ENCODE peak calls at places on chromosomes 16 and 17, in five cellular contexts. R is fibroblast of lung, L is body of pancreas, B is PC-3, P is A673. Q is an unnamed sample.

GRCh38 chr16:47524007-47524405 is 62.9 kb downstream of the PHKB start:
- DNase-seq in R (no peak), L (no peak), B (no peak), P (no peak), Q (no peak)

GRCh38 chr17:48202945-48203344 is 95.4 kb downstream of the SNX11 start:
- DNase-seq in R (no peak), L (no peak), B (no peak), P (no peak), Q (no peak)

GRCh38 chr17:75876938-75877751 is 1.2 kb downstream of the TRIM47 start:
- DNase-seq in R (peak), L (peak), B (peak), P (no peak), Q (peak)

GRCh38 chr16:84156342-84156784 is 11.3 kb downstream of the DNAAF1 start:
- DNase-seq in R (peak), L (no peak), B (peak), P (no peak), Q (no peak)

GRCh38 chr17:37137906-37138413 is 189.2 kb downstream of the AATF start:
- DNase-seq in R (no peak), L (no peak), B (no peak), P (no peak), Q (no peak)

GRCh38 chr17:78762007-78762406 is 20.1 kb downstream of the CYTH1 start:
- DNase-seq in R (no peak), L (no peak), B (no peak), P (no peak), Q (no peak)

GRCh38 chr17:48627625-48628510 is 1.7 kb upstream of the HOXB9 start:
- DNase-seq in R (no peak), L (no peak), B (no peak), P (no peak), Q (no peak)

GRCh38 chr17:21081967-21082366 is 39.2 kb upstream of the USP22 start:
- DNase-seq in R (no peak), L (no peak), B (peak), P (no peak), Q (no peak)

GRCh38 chr17:48611213-48611612 is 396 bp upstream of the HOXB7 start:
- DNase-seq in R (no peak), L (no peak), B (no peak), P (peak), Q (no peak)

GRCh38 chr16:51243836-51244483 is 92.9 kb upstream of the SALL1 start:
- DNase-seq in R (no peak), L (peak), B (no peak), P (no peak), Q (no peak)

GRCh38 chr17:17605083-17605746 is 13.7 kb upstream of the PEMT start:
- DNase-seq in R (no peak), L (no peak), B (no peak), P (no peak), Q (no peak)

GRCh38 chr17:77942111-77942988 is 16.2 kb upstream of the TNRC6C start:
- DNase-seq in R (no peak), L (peak), B (no peak), P (no peak), Q (no peak)

GRCh38 chr16:50301626-50302471 is 35.5 kb downstream of the ADCY7 start:
- DNase-seq in R (peak), L (no peak), B (no peak), P (no peak), Q (no peak)

GRCh38 chr16:81220369-81220768 is 18.1 kb upstream of the BCO1 start:
- DNase-seq in R (no peak), L (no peak), B (no peak), P (no peak), Q (no peak)

GRCh38 chr17:35708951-35709350 is 22.5 kb upstream of the RASL10B start:
- DNase-seq in R (no peak), L (no peak), B (no peak), P (no peak), Q (no peak)

GRCh38 chr16:23448392-23448791 is 4.6 kb downstream of the COG7 start:
- DNase-seq in R (no peak), L (no peak), B (no peak), P (no peak), Q (no peak)

GRCh38 chr17:56956992-56957391 is 3.9 kb downstream of the COIL start:
- DNase-seq in R (no peak), L (no peak), B (no peak), P (no peak), Q (no peak)

GRCh38 chr17:46818319-46818928 is at the start of gene WNT3:
- DNase-seq in R (no peak), L (no peak), B (no peak), P (peak), Q (no peak)

GRCh38 chr16:80997139-80997798 is 9.4 kb downstream of the CMC2 start:
- DNase-seq in R (peak), L (no peak), B (no peak), P (peak), Q (no peak)

GRCh38 chr16:65069090-65069489 is 52.8 kb downstream of the CDH11 start:
- DNase-seq in R (peak), L (no peak), B (peak), P (peak), Q (no peak)

GRCh38 chr16:66150691-66151090 is 215.8 kb upstream of the CDH5 start:
- DNase-seq in R (peak), L (no peak), B (no peak), P (no peak), Q (no peak)

GRCh38 chr16:21263640-21264211 is 14.4 kb downstream of the CRYM start:
- DNase-seq in R (peak), L (no peak), B (no peak), P (peak), Q (peak)

GRCh38 chr16:21104124-21104860 is 46.4 kb downstream of the DNAH3 start:
- DNase-seq in R (no peak), L (no peak), B (no peak), P (peak), Q (no peak)

GRCh38 chr17:63946440-63947363 is 14.6 kb upstream of the CD79B start:
- DNase-seq in R (peak), L (peak), B (peak), P (peak), Q (peak)

GRCh38 chr17:64418506-64419339 is 28.1 kb upstream of the PECAM1 start:
- DNase-seq in R (peak), L (no peak), B (peak), P (peak), Q (no peak)

GRCh38 chr16:68126395-68126794 is 41.2 kb downstream of the NFATC3 start:
- DNase-seq in R (no peak), L (no peak), B (no peak), P (no peak), Q (no peak)

DNA sequence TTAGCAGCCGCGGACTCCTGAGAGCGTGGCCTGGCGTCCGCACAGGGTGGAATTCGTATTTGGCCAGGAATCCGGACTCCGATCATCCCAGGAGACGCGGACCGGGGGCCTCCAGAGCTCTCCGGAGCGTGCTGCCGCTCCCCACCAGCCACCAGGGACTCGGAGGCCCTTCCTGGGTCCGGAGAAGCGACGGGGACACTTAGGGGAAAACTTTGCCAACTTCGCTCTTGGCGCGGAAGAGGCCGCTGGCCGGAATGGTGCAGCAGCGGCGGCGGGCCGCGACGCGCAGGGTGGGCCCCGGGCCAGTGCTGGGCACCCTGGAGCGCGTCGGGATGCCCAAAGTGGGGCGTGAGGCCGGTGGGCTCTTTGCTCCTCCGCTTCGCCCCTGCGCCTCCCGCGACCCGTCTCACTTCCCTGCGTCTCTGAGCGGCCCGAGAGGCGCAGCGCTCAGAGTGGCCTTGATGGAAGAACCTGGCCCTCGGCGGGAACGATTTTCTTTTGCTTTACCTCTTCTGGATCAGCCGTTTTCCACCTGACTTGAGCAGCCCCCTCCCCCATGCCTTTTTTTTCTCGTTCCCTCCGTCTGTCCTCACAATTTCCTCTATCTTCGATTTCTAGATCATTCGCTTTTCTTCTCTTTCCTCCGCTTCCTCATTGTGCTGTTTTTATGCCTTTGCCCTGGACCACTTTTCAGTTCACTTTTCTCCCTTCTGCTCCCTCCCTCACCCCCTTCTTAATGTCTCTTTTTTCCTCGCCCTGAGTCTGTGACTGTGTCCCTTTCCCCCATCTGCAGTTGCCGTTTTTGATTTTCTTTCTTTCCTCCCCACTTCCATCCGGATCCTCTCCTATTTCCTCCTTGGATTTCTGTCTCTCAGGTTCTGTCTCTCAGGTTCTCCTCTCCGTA is 3.9 kb upstream of the IRX3 start:
- DNase-seq in R (no peak), L (no peak), B (no peak), P (no peak), Q (no peak)
- H3K4me3 ChIP-seq in R (no peak), L (no peak), B (no peak), P (no peak), Q (no peak)

GRCh38 chr17:39141915-39142664 is 9.3 kb downstream of the PLXDC1 start:
- DNase-seq in R (no peak), L (no peak), B (no peak), P (no peak), Q (no peak)

GRCh38 chr17:39141294-39141693 is 10.1 kb downstream of the PLXDC1 start:
- DNase-seq in R (no peak), L (no peak), B (no peak), P (no peak), Q (no peak)

GRCh38 chr17:39144414-39144813 is 7.0 kb downstream of the PLXDC1 start:
- DNase-seq in R (peak), L (peak), B (peak), P (no peak), Q (no peak)

GRCh38 chr17:39145143-39145542 is 6.3 kb downstream of the PLXDC1 start:
- DNase-seq in R (no peak), L (no peak), B (no peak), P (no peak), Q (no peak)

GRCh38 chr17:39143552-39144093 is 7.8 kb downstream of the PLXDC1 start:
- DNase-seq in R (no peak), L (no peak), B (no peak), P (no peak), Q (no peak)
- H3K27ac ChIP-seq in R (peak), L (peak), B (no peak), P (no peak), Q (no peak)

GRCh38 chr16:55706739-55707487 is 51.1 kb downstream of the SLC6A2 start:
- DNase-seq in R (no peak), L (no peak), B (no peak), P (no peak), Q (no peak)

GRCh38 chr16:55701442-55702319 is 45.9 kb downstream of the SLC6A2 start:
- DNase-seq in R (peak), L (peak), B (peak), P (peak), Q (peak)

GRCh38 chr16:55700067-55700466 is 44.3 kb downstream of the SLC6A2 start:
- DNase-seq in R (no peak), L (no peak), B (no peak), P (no peak), Q (no peak)

GRCh38 chr16:55700961-55701360 is 45.2 kb downstream of the SLC6A2 start:
- DNase-seq in R (no peak), L (no peak), B (no peak), P (no peak), Q (no peak)

GRCh38 chr16:55703003-55704001 is 47.5 kb downstream of the SLC6A2 start:
- DNase-seq in R (peak), L (no peak), B (peak), P (peak), Q (peak)
- TF ChIP-seq CTCF in R (peak), L (peak), B (peak), P (peak), Q (peak)

DNA sequence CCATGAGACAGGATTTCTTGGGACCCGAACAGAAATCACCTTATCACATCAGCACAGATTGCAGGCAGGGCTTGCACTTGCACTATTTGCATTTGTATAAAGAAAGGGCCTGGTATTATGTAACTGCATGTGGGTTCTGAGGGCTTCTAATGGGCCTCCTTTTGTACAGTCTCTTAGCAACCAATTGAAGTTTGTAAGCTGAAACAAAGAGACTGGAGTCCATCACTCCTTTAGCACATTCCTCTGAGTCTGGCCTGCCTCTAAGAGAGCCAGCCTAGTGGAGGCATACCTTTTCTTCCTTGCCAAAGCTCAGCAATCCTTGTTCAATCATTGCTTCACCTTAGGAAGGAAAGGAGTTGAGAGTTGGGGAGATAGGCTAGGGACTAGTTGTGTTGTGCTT is 387.1 kb downstream of the XYLT1 start:
- DNase-seq in R (no peak), L (no peak), B (no peak), P (no peak), Q (no peak)
- H3K4me3 ChIP-seq in R (no peak), L (no peak), B (no peak), P (no peak), Q (no peak)

GRCh38 chr16:3138342-3138741 is 3.5 kb downstream of the ZNF213 start:
- DNase-seq in R (no peak), L (no peak), B (no peak), P (no peak), Q (no peak)

GRCh38 chr16:3135120-3135715 is 389 bp downstream of the ZNF213 start:
- DNase-seq in R (peak), L (no peak), B (no peak), P (no peak), Q (no peak)

GRCh38 chr16:3134338-3135119 is at the start of gene ZNF213:
- DNase-seq in R (peak), L (peak), B (peak), P (peak), Q (peak)

GRCh38 chr16:3138823-3139426 is 4.1 kb downstream of the ZNF213 start:
- DNase-seq in R (no peak), L (no peak), B (no peak), P (no peak), Q (no peak)

GRCh38 chr16:3137267-3137666 is 2.4 kb downstream of the ZNF213 start:
- DNase-seq in R (no peak), L (no peak), B (no peak), P (no peak), Q (no peak)
- H3K27ac ChIP-seq in R (no peak), L (no peak), B (no peak), P (no peak), Q (no peak)

GRCh38 chr17:50505731-50506130 is 2.5 kb upstream of the MYCBPAP start:
- DNase-seq in R (no peak), L (no peak), B (no peak), P (no peak), Q (no peak)

GRCh38 chr17:50511058-50511457 is 2.8 kb downstream of the MYCBPAP start:
- DNase-seq in R (peak), L (no peak), B (peak), P (no peak), Q (no peak)

GRCh38 chr17:50506298-50506697 is 1.9 kb upstream of the MYCBPAP start:
- DNase-seq in R (no peak), L (no peak), B (no peak), P (no peak), Q (no peak)

GRCh38 chr17:50508573-50509460 is 578 bp downstream of the MYCBPAP start:
- DNase-seq in R (no peak), L (no peak), B (no peak), P (no peak), Q (no peak)

GRCh38 chr17:50507871-50508572 is at the start of gene MYCBPAP:
- DNase-seq in R (peak), L (peak), B (peak), P (peak), Q (no peak)
- TF ChIP-seq CTCF in R (no peak), L (peak), B (peak), P (peak), Q (no peak)

GRCh38 chr16:11768850-11769249 is 26.2 kb upstream of the TXNDC11 start:
- DNase-seq in R (no peak), L (no peak), B (no peak), P (no peak), Q (no peak)
- H3K4me3 ChIP-seq in R (no peak), L (no peak), B (no peak), P (no peak), Q (no peak)

GRCh38 chr17:15981646-15982580 is 17.6 kb downstream of the ZSWIM7 start:
- DNase-seq in R (peak), L (no peak), B (peak), P (no peak), Q (no peak)
- H3K27ac ChIP-seq in R (no peak), L (no peak), B (peak), P (no peak), Q (no peak)

GRCh38 chr16:1052791-1053521 is 19.6 kb upstream of the SSTR5 start:
- DNase-seq in R (no peak), L (no peak), B (no peak), P (no peak), Q (no peak)
- TF ChIP-seq CTCF in R (no peak), L (no peak), B (no peak), P (no peak), Q (no peak)

Q was measured in WERI-Rb-1.